ENCODE peak calls at places on chromosomes 2 and 18, in five cellular contexts. One of them, this sample, is unnamed.

GRCh38 chr2:46913471-46914381 is 1.9 kb downstream of the MCFD2 start:
- DNase-seq in fibroblast of mammary gland: peak
- DNase-seq in heart right ventricle: no peak
- DNase-seq in WTC11: no peak
- DNase-seq in endothelial cell: peak
- DNase-seq in this sample: no peak

GRCh38 chr2:216348909-216349308 is 23.4 kb downstream of the MARCHF4 start:
- DNase-seq in fibroblast of mammary gland: peak
- DNase-seq in heart right ventricle: no peak
- DNase-seq in WTC11: no peak
- DNase-seq in endothelial cell: no peak
- DNase-seq in this sample: no peak

GRCh38 chr2:176464886-176465564 is 195.8 kb downstream of the MTX2 start:
- DNase-seq in fibroblast of mammary gland: no peak
- DNase-seq in heart right ventricle: no peak
- DNase-seq in WTC11: no peak
- DNase-seq in endothelial cell: no peak
- DNase-seq in this sample: peak

GRCh38 chr2:96527990-96528679 is 8.4 kb upstream of the ARID5A start:
- DNase-seq in fibroblast of mammary gland: peak
- DNase-seq in heart right ventricle: peak
- DNase-seq in WTC11: no peak
- DNase-seq in endothelial cell: no peak
- DNase-seq in this sample: no peak

GRCh38 chr2:85602476-85603234 is at the start of gene TMEM150A:
- DNase-seq in fibroblast of mammary gland: peak
- DNase-seq in heart right ventricle: peak
- DNase-seq in WTC11: peak
- DNase-seq in endothelial cell: peak
- DNase-seq in this sample: peak

GRCh38 chr18:7743256-7743655 is 176.1 kb downstream of the PTPRM start:
- DNase-seq in fibroblast of mammary gland: no peak
- DNase-seq in heart right ventricle: no peak
- DNase-seq in WTC11: no peak
- DNase-seq in endothelial cell: no peak
- DNase-seq in this sample: no peak

GRCh38 chr18:45167631-45168225 is 447.5 kb upstream of the SLC14A2 start:
- DNase-seq in fibroblast of mammary gland: peak
- DNase-seq in heart right ventricle: no peak
- DNase-seq in WTC11: no peak
- DNase-seq in endothelial cell: no peak
- DNase-seq in this sample: no peak

GRCh38 chr2:11370377-11371098 is 26.1 kb upstream of the ROCK2 start:
- DNase-seq in fibroblast of mammary gland: peak
- DNase-seq in heart right ventricle: no peak
- DNase-seq in WTC11: no peak
- DNase-seq in endothelial cell: no peak
- DNase-seq in this sample: no peak

GRCh38 chr2:37365669-37366068 is 21.2 kb downstream of the QPCT start:
- DNase-seq in fibroblast of mammary gland: no peak
- DNase-seq in heart right ventricle: no peak
- DNase-seq in WTC11: no peak
- DNase-seq in endothelial cell: no peak
- DNase-seq in this sample: no peak

GRCh38 chr2:38583524-38583923 is 19.2 kb downstream of the HNRNPLL start:
- DNase-seq in fibroblast of mammary gland: no peak
- DNase-seq in heart right ventricle: no peak
- DNase-seq in WTC11: no peak
- DNase-seq in endothelial cell: no peak
- DNase-seq in this sample: no peak

GRCh38 chr18:6561029-6561861 is 146.5 kb upstream of the L3MBTL4 start:
- DNase-seq in fibroblast of mammary gland: peak
- DNase-seq in heart right ventricle: peak
- DNase-seq in WTC11: no peak
- DNase-seq in endothelial cell: no peak
- DNase-seq in this sample: peak

GRCh38 chr2:21102356-21102755 is 21.4 kb upstream of the TDRD15 start:
- DNase-seq in fibroblast of mammary gland: no peak
- DNase-seq in heart right ventricle: no peak
- DNase-seq in WTC11: no peak
- DNase-seq in endothelial cell: no peak
- DNase-seq in this sample: no peak

GRCh38 chr2:128310761-128311160 is 7.9 kb downstream of the HS6ST1 start:
- DNase-seq in fibroblast of mammary gland: no peak
- DNase-seq in heart right ventricle: no peak
- DNase-seq in WTC11: no peak
- DNase-seq in endothelial cell: no peak
- DNase-seq in this sample: no peak

GRCh38 chr2:182522428-182522896 is 95.6 kb upstream of the PDE1A start:
- DNase-seq in fibroblast of mammary gland: peak
- DNase-seq in heart right ventricle: no peak
- DNase-seq in WTC11: no peak
- DNase-seq in endothelial cell: peak
- DNase-seq in this sample: no peak

GRCh38 chr2:9308186-9308955 is 101.8 kb downstream of the ASAP2 start:
- DNase-seq in fibroblast of mammary gland: peak
- DNase-seq in heart right ventricle: no peak
- DNase-seq in WTC11: no peak
- DNase-seq in endothelial cell: no peak
- DNase-seq in this sample: no peak

GRCh38 chr2:17190527-17190926 is 327.7 kb downstream of the RAD51AP2 start:
- DNase-seq in fibroblast of mammary gland: no peak
- DNase-seq in heart right ventricle: no peak
- DNase-seq in WTC11: no peak
- DNase-seq in endothelial cell: no peak
- DNase-seq in this sample: no peak

GRCh38 chr2:241850544-241851324 is 8.0 kb downstream of the PDCD1 start:
- DNase-seq in fibroblast of mammary gland: no peak
- DNase-seq in heart right ventricle: no peak
- DNase-seq in WTC11: peak
- DNase-seq in endothelial cell: no peak
- DNase-seq in this sample: no peak

GRCh38 chr2:102261467-102261866 is 49.9 kb upstream of the IL1RL1 start:
- DNase-seq in fibroblast of mammary gland: no peak
- DNase-seq in heart right ventricle: no peak
- DNase-seq in WTC11: no peak
- DNase-seq in endothelial cell: no peak
- DNase-seq in this sample: no peak

GRCh38 chr2:15142069-15142689 is 419.0 kb downstream of the NBAS start:
- DNase-seq in fibroblast of mammary gland: no peak
- DNase-seq in heart right ventricle: no peak
- DNase-seq in WTC11: no peak
- DNase-seq in endothelial cell: peak
- DNase-seq in this sample: no peak

GRCh38 chr2:200456567-200456966 is 53.3 kb downstream of the KCTD18 start:
- DNase-seq in fibroblast of mammary gland: no peak
- DNase-seq in heart right ventricle: no peak
- DNase-seq in WTC11: no peak
- DNase-seq in endothelial cell: no peak
- DNase-seq in this sample: no peak

GRCh38 chr18:27616324-27616723 is 431.2 kb upstream of the CHST9 start:
- DNase-seq in fibroblast of mammary gland: no peak
- DNase-seq in heart right ventricle: no peak
- DNase-seq in WTC11: no peak
- DNase-seq in endothelial cell: no peak
- DNase-seq in this sample: no peak

GRCh38 chr2:80519121-80519643 is 214.6 kb upstream of the LRRTM1 start:
- DNase-seq in fibroblast of mammary gland: peak
- DNase-seq in heart right ventricle: no peak
- DNase-seq in WTC11: no peak
- DNase-seq in endothelial cell: no peak
- DNase-seq in this sample: no peak

GRCh38 chr18:11747731-11748130 is 58.7 kb downstream of the GNAL start:
- DNase-seq in fibroblast of mammary gland: no peak
- DNase-seq in heart right ventricle: no peak
- DNase-seq in WTC11: peak
- DNase-seq in endothelial cell: no peak
- DNase-seq in this sample: no peak

GRCh38 chr2:63590621-63591408 is 2.1 kb downstream of the MDH1 start:
- DNase-seq in fibroblast of mammary gland: peak
- DNase-seq in heart right ventricle: no peak
- DNase-seq in WTC11: no peak
- DNase-seq in endothelial cell: no peak
- DNase-seq in this sample: no peak

GRCh38 chr2:100580474-100581264 is 17.9 kb downstream of the PDCL3 start:
- DNase-seq in fibroblast of mammary gland: no peak
- DNase-seq in heart right ventricle: no peak
- DNase-seq in WTC11: no peak
- DNase-seq in endothelial cell: no peak
- DNase-seq in this sample: no peak

GRCh38 chr18:378039-378438 is 110.2 kb upstream of the THOC1 start:
- DNase-seq in fibroblast of mammary gland: no peak
- DNase-seq in heart right ventricle: no peak
- DNase-seq in WTC11: no peak
- DNase-seq in endothelial cell: no peak
- DNase-seq in this sample: no peak

GRCh38 chr2:25177369-25177641 is 8.9 kb upstream of the POMC start:
- DNase-seq in fibroblast of mammary gland: no peak
- DNase-seq in heart right ventricle: no peak
- DNase-seq in WTC11: no peak
- DNase-seq in endothelial cell: no peak
- DNase-seq in this sample: no peak
- TF ChIP-seq CTCF in fibroblast of mammary gland: no peak
- TF ChIP-seq CTCF in heart right ventricle: no peak
- TF ChIP-seq CTCF in WTC11: no peak
- TF ChIP-seq CTCF in endothelial cell: no peak
- TF ChIP-seq CTCF in this sample: no peak

GRCh38 chr2:112768432-112768831 is 4.0 kb upstream of the CKAP2L start:
- DNase-seq in fibroblast of mammary gland: peak
- DNase-seq in heart right ventricle: no peak
- DNase-seq in WTC11: no peak
- DNase-seq in endothelial cell: no peak
- DNase-seq in this sample: no peak
- TF ChIP-seq CTCF in fibroblast of mammary gland: peak
- TF ChIP-seq CTCF in heart right ventricle: no peak
- TF ChIP-seq CTCF in WTC11: no peak
- TF ChIP-seq CTCF in endothelial cell: peak
- TF ChIP-seq CTCF in this sample: no peak

GRCh38 chr2:117536139-117536538 is 278.4 kb upstream of the DDX18 start:
- DNase-seq in fibroblast of mammary gland: no peak
- DNase-seq in heart right ventricle: no peak
- DNase-seq in WTC11: peak
- DNase-seq in endothelial cell: peak
- DNase-seq in this sample: peak
- TF ChIP-seq CTCF in fibroblast of mammary gland: no peak
- TF ChIP-seq CTCF in heart right ventricle: peak
- TF ChIP-seq CTCF in WTC11: no peak
- TF ChIP-seq CTCF in endothelial cell: peak
- TF ChIP-seq CTCF in this sample: peak

GRCh38 chr18:52343138-52343537 is 3.1 kb downstream of the DCC start:
- DNase-seq in fibroblast of mammary gland: no peak
- DNase-seq in heart right ventricle: no peak
- DNase-seq in WTC11: no peak
- DNase-seq in endothelial cell: no peak
- DNase-seq in this sample: no peak
- TF ChIP-seq CTCF in fibroblast of mammary gland: no peak
- TF ChIP-seq CTCF in heart right ventricle: no peak
- TF ChIP-seq CTCF in WTC11: no peak
- TF ChIP-seq CTCF in endothelial cell: no peak
- TF ChIP-seq CTCF in this sample: peak

GRCh38 chr2:70460333-70460732 is 93.3 kb downstream of the TGFA start:
- DNase-seq in fibroblast of mammary gland: no peak
- DNase-seq in heart right ventricle: no peak
- DNase-seq in WTC11: peak
- DNase-seq in endothelial cell: no peak
- DNase-seq in this sample: no peak

GRCh38 chr2:70458661-70459060 is 95.0 kb downstream of the TGFA start:
- DNase-seq in fibroblast of mammary gland: no peak
- DNase-seq in heart right ventricle: no peak
- DNase-seq in WTC11: no peak
- DNase-seq in endothelial cell: no peak
- DNase-seq in this sample: no peak

GRCh38 chr2:70461414-70461813 is 92.2 kb downstream of the TGFA start:
- DNase-seq in fibroblast of mammary gland: no peak
- DNase-seq in heart right ventricle: no peak
- DNase-seq in WTC11: no peak
- DNase-seq in endothelial cell: no peak
- DNase-seq in this sample: no peak

GRCh38 chr2:70454936-70455544 is 98.6 kb downstream of the TGFA start:
- DNase-seq in fibroblast of mammary gland: no peak
- DNase-seq in heart right ventricle: no peak
- DNase-seq in WTC11: no peak
- DNase-seq in endothelial cell: no peak
- DNase-seq in this sample: no peak

DNA sequence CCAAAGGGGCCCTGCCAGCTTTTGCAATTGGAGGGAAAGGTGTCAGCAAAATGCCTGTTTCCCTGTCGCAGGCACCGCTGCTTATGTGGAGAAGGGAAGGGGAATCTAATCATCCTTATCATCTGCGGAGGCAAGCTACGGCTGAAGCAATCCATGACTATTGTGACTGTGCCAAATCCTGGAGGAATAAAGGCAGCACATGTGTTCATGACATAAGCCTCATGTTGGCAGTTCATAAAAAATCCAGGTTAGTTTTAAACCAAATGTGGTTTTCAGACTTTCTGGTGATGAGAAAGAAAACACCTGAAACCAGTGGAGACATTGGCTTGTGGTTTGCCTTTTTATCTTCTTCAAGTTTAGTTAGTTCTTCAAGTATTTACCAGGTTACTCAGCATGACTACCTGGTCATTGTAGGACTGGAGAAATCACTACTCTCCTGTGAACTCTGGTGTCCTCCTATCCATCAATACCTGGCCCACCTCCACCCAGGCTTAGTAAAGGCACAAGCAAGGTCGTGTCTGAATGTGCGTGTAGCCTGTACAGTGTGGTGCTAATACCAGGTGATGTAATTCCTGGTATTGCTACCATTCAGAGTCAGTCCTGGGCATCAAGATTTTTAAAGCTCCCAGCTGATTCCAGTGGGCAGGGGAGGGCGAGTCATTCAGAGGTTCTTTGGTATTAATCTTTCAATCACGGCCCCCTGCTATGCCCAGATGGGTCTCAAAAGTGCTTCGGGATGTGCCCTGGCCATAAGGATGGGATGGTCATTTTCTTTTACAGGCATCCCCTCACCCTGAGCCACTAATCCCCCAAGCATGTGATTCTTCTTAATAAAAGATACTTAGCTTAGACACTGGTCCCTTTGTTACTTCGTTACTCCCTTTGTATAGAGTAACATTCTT is 96.8 kb downstream of the TGFA start:
- DNase-seq in fibroblast of mammary gland: no peak
- DNase-seq in heart right ventricle: no peak
- DNase-seq in WTC11: no peak
- DNase-seq in endothelial cell: no peak
- DNase-seq in this sample: no peak
- TF ChIP-seq CTCF in fibroblast of mammary gland: no peak
- TF ChIP-seq CTCF in heart right ventricle: no peak
- TF ChIP-seq CTCF in WTC11: no peak
- TF ChIP-seq CTCF in endothelial cell: no peak
- TF ChIP-seq CTCF in this sample: no peak

GRCh38 chr2:4635289-4635688 is 931.9 kb downstream of the DCDC2C start:
- DNase-seq in fibroblast of mammary gland: no peak
- DNase-seq in heart right ventricle: no peak
- DNase-seq in WTC11: no peak
- DNase-seq in endothelial cell: no peak
- DNase-seq in this sample: no peak
- TF ChIP-seq CTCF in fibroblast of mammary gland: no peak
- TF ChIP-seq CTCF in heart right ventricle: no peak
- TF ChIP-seq CTCF in WTC11: no peak
- TF ChIP-seq CTCF in endothelial cell: no peak
- TF ChIP-seq CTCF in this sample: no peak